ENCODE peak calls at places on chromosomes 11 and 22, in nine cellular contexts. One of them, this sample, is unnamed.

GRCh38 chr22:19514831-19515565 is 9.2 kb downstream of the CLDN5 start:
- DNase-seq in NCI-H510A treated with DMSO at 0.1 percent for 48 hours: peak
- DNase-seq in stromal cell of bone marrow: no peak
- DNase-seq in fibroblast of mammary gland: peak
- DNase-seq in heart left ventricle: no peak
- DNase-seq in GM03348: no peak
- DNase-seq in activated CD4-positive, alpha-beta T cell treated with anti-CD3 and anti-CD28 coated beads for 24 hours: no peak
- DNase-seq in stimulated activated naive CD4-positive, alpha-beta T cell treated with Interleukin-2 at 50 U/mL for 16 hours: no peak
- DNase-seq in stimulated activated CD8-positive, alpha-beta memory T cell treated with anti-CD3 and anti-CD28 coated beads, Interleukin-15, amount 100 ng/mL, for 1 hour: no peak
- DNase-seq in this sample: no peak

GRCh38 chr11:2388431-2389024 is 11.4 kb downstream of the CD81 start:
- DNase-seq in NCI-H510A treated with DMSO at 0.1 percent for 48 hours: no peak
- DNase-seq in stromal cell of bone marrow: no peak
- DNase-seq in fibroblast of mammary gland: no peak
- DNase-seq in heart left ventricle: no peak
- DNase-seq in GM03348: no peak
- DNase-seq in activated CD4-positive, alpha-beta T cell treated with anti-CD3 and anti-CD28 coated beads for 24 hours: no peak
- DNase-seq in stimulated activated naive CD4-positive, alpha-beta T cell treated with Interleukin-2 at 50 U/mL for 16 hours: no peak
- DNase-seq in stimulated activated CD8-positive, alpha-beta memory T cell treated with anti-CD3 and anti-CD28 coated beads, Interleukin-15, amount 100 ng/mL, for 1 hour: no peak
- DNase-seq in this sample: no peak

GRCh38 chr22:20591295-20591645 is 83.9 kb downstream of the MED15 start:
- DNase-seq in NCI-H510A treated with DMSO at 0.1 percent for 48 hours: no peak
- DNase-seq in stromal cell of bone marrow: no peak
- DNase-seq in fibroblast of mammary gland: no peak
- DNase-seq in heart left ventricle: peak
- DNase-seq in GM03348: no peak
- DNase-seq in activated CD4-positive, alpha-beta T cell treated with anti-CD3 and anti-CD28 coated beads for 24 hours: no peak
- DNase-seq in stimulated activated naive CD4-positive, alpha-beta T cell treated with Interleukin-2 at 50 U/mL for 16 hours: no peak
- DNase-seq in stimulated activated CD8-positive, alpha-beta memory T cell treated with anti-CD3 and anti-CD28 coated beads, Interleukin-15, amount 100 ng/mL, for 1 hour: no peak
- DNase-seq in this sample: no peak

GRCh38 chr11:112859787-112860186 is 101.4 kb upstream of the NCAM1 start:
- DNase-seq in NCI-H510A treated with DMSO at 0.1 percent for 48 hours: no peak
- DNase-seq in stromal cell of bone marrow: no peak
- DNase-seq in fibroblast of mammary gland: no peak
- DNase-seq in heart left ventricle: no peak
- DNase-seq in GM03348: no peak
- DNase-seq in activated CD4-positive, alpha-beta T cell treated with anti-CD3 and anti-CD28 coated beads for 24 hours: no peak
- DNase-seq in stimulated activated naive CD4-positive, alpha-beta T cell treated with Interleukin-2 at 50 U/mL for 16 hours: no peak
- DNase-seq in stimulated activated CD8-positive, alpha-beta memory T cell treated with anti-CD3 and anti-CD28 coated beads, Interleukin-15, amount 100 ng/mL, for 1 hour: no peak
- DNase-seq in this sample: no peak

GRCh38 chr11:69044111-69045013 is 4.4 kb upstream of the TPCN2 start:
- DNase-seq in NCI-H510A treated with DMSO at 0.1 percent for 48 hours: peak
- DNase-seq in stromal cell of bone marrow: peak
- DNase-seq in fibroblast of mammary gland: peak
- DNase-seq in heart left ventricle: peak
- DNase-seq in GM03348: peak
- DNase-seq in activated CD4-positive, alpha-beta T cell treated with anti-CD3 and anti-CD28 coated beads for 24 hours: no peak
- DNase-seq in stimulated activated naive CD4-positive, alpha-beta T cell treated with Interleukin-2 at 50 U/mL for 16 hours: no peak
- DNase-seq in stimulated activated CD8-positive, alpha-beta memory T cell treated with anti-CD3 and anti-CD28 coated beads, Interleukin-15, amount 100 ng/mL, for 1 hour: no peak
- DNase-seq in this sample: no peak

GRCh38 chr11:2772544-2773031 is 72.8 kb upstream of the KCNQ1OT1 start:
- DNase-seq in NCI-H510A treated with DMSO at 0.1 percent for 48 hours: no peak
- DNase-seq in stromal cell of bone marrow: peak
- DNase-seq in fibroblast of mammary gland: peak
- DNase-seq in heart left ventricle: peak
- DNase-seq in GM03348: peak
- DNase-seq in activated CD4-positive, alpha-beta T cell treated with anti-CD3 and anti-CD28 coated beads for 24 hours: no peak
- DNase-seq in stimulated activated naive CD4-positive, alpha-beta T cell treated with Interleukin-2 at 50 U/mL for 16 hours: no peak
- DNase-seq in stimulated activated CD8-positive, alpha-beta memory T cell treated with anti-CD3 and anti-CD28 coated beads, Interleukin-15, amount 100 ng/mL, for 1 hour: no peak
- DNase-seq in this sample: no peak

GRCh38 chr11:104650234-104650633 is 248.0 kb downstream of the CASP12 start:
- DNase-seq in NCI-H510A treated with DMSO at 0.1 percent for 48 hours: no peak
- DNase-seq in stromal cell of bone marrow: no peak
- DNase-seq in fibroblast of mammary gland: peak
- DNase-seq in heart left ventricle: no peak
- DNase-seq in GM03348: no peak
- DNase-seq in activated CD4-positive, alpha-beta T cell treated with anti-CD3 and anti-CD28 coated beads for 24 hours: no peak
- DNase-seq in stimulated activated naive CD4-positive, alpha-beta T cell treated with Interleukin-2 at 50 U/mL for 16 hours: no peak
- DNase-seq in stimulated activated CD8-positive, alpha-beta memory T cell treated with anti-CD3 and anti-CD28 coated beads, Interleukin-15, amount 100 ng/mL, for 1 hour: no peak
- DNase-seq in this sample: no peak

GRCh38 chr11:110349109-110349996 is 52.9 kb upstream of the RDX start:
- DNase-seq in NCI-H510A treated with DMSO at 0.1 percent for 48 hours: no peak
- DNase-seq in stromal cell of bone marrow: no peak
- DNase-seq in fibroblast of mammary gland: no peak
- DNase-seq in heart left ventricle: no peak
- DNase-seq in GM03348: peak
- DNase-seq in activated CD4-positive, alpha-beta T cell treated with anti-CD3 and anti-CD28 coated beads for 24 hours: peak
- DNase-seq in stimulated activated naive CD4-positive, alpha-beta T cell treated with Interleukin-2 at 50 U/mL for 16 hours: peak
- DNase-seq in stimulated activated CD8-positive, alpha-beta memory T cell treated with anti-CD3 and anti-CD28 coated beads, Interleukin-15, amount 100 ng/mL, for 1 hour: no peak
- DNase-seq in this sample: no peak

GRCh38 chr22:36153756-36154155 is 6.8 kb downstream of the APOL3 start:
- DNase-seq in NCI-H510A treated with DMSO at 0.1 percent for 48 hours: no peak
- DNase-seq in stromal cell of bone marrow: no peak
- DNase-seq in fibroblast of mammary gland: no peak
- DNase-seq in heart left ventricle: no peak
- DNase-seq in GM03348: no peak
- DNase-seq in activated CD4-positive, alpha-beta T cell treated with anti-CD3 and anti-CD28 coated beads for 24 hours: no peak
- DNase-seq in stimulated activated naive CD4-positive, alpha-beta T cell treated with Interleukin-2 at 50 U/mL for 16 hours: no peak
- DNase-seq in stimulated activated CD8-positive, alpha-beta memory T cell treated with anti-CD3 and anti-CD28 coated beads, Interleukin-15, amount 100 ng/mL, for 1 hour: no peak
- DNase-seq in this sample: no peak

This sample was measured in NCI-H1930.